ENCODE peak calls at places on chromosomes 12 and 14, in six cellular contexts. M is HCT116, Y is RWPE1, R is lower leg skin, C is type B pancreatic cell, S is HL-60. X is an unnamed sample.
A peak's percentile ranks its signal among the peaks of the same experiment; 100 is the strongest.

GRCh38 chr12:124511259-124511985 is 56.0 kb downstream of the NCOR2 start:
- DNase-seq in R (no peak), M (no peak), Y (no peak), S (no peak), C (no peak), X (no peak)

GRCh38 chr12:101642115-101643067 is 47.6 kb downstream of the MYBPC1 start:
- DNase-seq in Y (no peak), M (no peak), S (no peak), C (peak; percentile 71), R (no peak), X (peak; percentile 20)

GRCh38 chr14:72921396-72921795 is 4.9 kb upstream of the DCAF4 start:
- DNase-seq in S (no peak), M (no peak), R (no peak), Y (no peak), C (no peak), X (no peak)

GRCh38 chr12:124499873-124500231 is 67.6 kb downstream of the NCOR2 start:
- DNase-seq in S (no peak), R (no peak), C (no peak), M (no peak), Y (no peak), X (no peak)

GRCh38 chr12:41769810-41770209 is 374.9 kb downstream of the GXYLT1 start:
- DNase-seq in M (no peak), R (no peak), S (no peak), C (no peak), Y (no peak), X (no peak)

GRCh38 chr12:111393700-111394275 is 11.9 kb upstream of the SH2B3 start:
- DNase-seq in Y (peak; percentile 46), C (no peak), R (peak; percentile 90), S (peak; percentile 80), M (no peak), X (no peak)

GRCh38 chr12:62296001-62296400 is 35.8 kb downstream of the USP15 start:
- DNase-seq in R (no peak), M (no peak), S (no peak), C (no peak), Y (no peak), X (no peak)

GRCh38 chr12:4809013-4809448 is 88.8 kb downstream of the GALNT8 start:
- DNase-seq in M (no peak), R (peak; percentile 89), S (no peak), Y (no peak), C (no peak), X (peak; percentile 78)

GRCh38 chr14:100031506-100032281 is 33.5 kb upstream of the EVL start:
- DNase-seq in M (peak; percentile 71), C (no peak), Y (peak; percentile 97), R (no peak), S (no peak), X (no peak)
- TF ChIP-seq CTCF in M (peak; percentile 24), C (no peak), Y (no peak), R (no peak), S (no peak), X (no peak)

GRCh38 chr14:47332939-47333338 is 342.5 kb downstream of the MDGA2 start:
- DNase-seq in C (no peak), M (no peak), Y (no peak), R (no peak), S (no peak), X (no peak)
- TF ChIP-seq CTCF in C (peak; percentile 68), M (no peak), Y (no peak), R (no peak), S (no peak), X (peak; percentile 69)

GRCh38 chr12:113373440-113373839 is 15.1 kb downstream of the PLBD2 start:
- DNase-seq in C (no peak), M (no peak), R (no peak), S (no peak), Y (no peak), X (no peak)

GRCh38 chr12:113372371-113372770 is 14.0 kb downstream of the PLBD2 start:
- DNase-seq in S (no peak), Y (no peak), M (no peak), C (no peak), R (no peak), X (no peak)

GRCh38 chr12:113370923-113371682 is 12.7 kb downstream of the PLBD2 start:
- DNase-seq in Y (no peak), S (no peak), R (no peak), C (no peak), M (no peak), X (no peak)

GRCh38 chr12:113373966-113374365 is 15.6 kb downstream of the PLBD2 start:
- DNase-seq in C (no peak), Y (no peak), M (no peak), S (no peak), R (no peak), X (no peak)

DNA sequence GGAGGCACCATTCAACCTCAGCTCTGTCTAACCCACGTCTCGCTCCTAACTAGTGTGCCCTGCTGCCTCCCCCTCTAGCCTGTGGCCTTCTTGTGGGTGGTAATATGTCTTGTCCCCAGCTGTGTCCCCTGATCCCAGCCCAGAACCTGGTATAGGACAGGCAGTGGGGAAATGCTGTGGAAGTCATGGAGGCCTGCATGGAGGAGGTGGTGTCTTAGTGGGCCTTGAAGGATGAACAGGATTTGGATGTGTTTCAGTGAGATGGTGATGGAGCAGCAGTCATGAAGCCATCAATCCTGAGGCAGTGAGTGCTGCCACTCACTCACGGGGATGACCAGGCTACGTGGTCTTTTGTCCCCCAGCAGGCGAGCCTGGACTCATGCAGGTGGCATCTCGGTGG is 13.4 kb downstream of the PLBD2 start:
- DNase-seq in R (no peak), S (no peak), Y (no peak), M (no peak), C (no peak), X (no peak)
- TF ChIP-seq CTCF in R (no peak), S (no peak), Y (no peak), M (no peak), C (no peak), X (no peak)

GRCh38 chr14:90558041-90558982 is 161.5 kb downstream of the CALM1 start:
- DNase-seq in S (no peak), M (no peak), C (no peak), Y (no peak), R (no peak), X (no peak)

GRCh38 chr14:90555126-90556049 is 158.6 kb downstream of the CALM1 start:
- DNase-seq in Y (no peak), M (no peak), R (no peak), C (no peak), S (no peak), X (no peak)

GRCh38 chr14:90556050-90556477 is 159.2 kb downstream of the CALM1 start:
- DNase-seq in C (no peak), R (no peak), M (no peak), Y (no peak), S (no peak), X (peak; percentile 60)

GRCh38 chr14:90557516-90557915 is 160.7 kb downstream of the CALM1 start:
- DNase-seq in Y (no peak), R (no peak), C (no peak), M (no peak), S (no peak), X (no peak)

DNA sequence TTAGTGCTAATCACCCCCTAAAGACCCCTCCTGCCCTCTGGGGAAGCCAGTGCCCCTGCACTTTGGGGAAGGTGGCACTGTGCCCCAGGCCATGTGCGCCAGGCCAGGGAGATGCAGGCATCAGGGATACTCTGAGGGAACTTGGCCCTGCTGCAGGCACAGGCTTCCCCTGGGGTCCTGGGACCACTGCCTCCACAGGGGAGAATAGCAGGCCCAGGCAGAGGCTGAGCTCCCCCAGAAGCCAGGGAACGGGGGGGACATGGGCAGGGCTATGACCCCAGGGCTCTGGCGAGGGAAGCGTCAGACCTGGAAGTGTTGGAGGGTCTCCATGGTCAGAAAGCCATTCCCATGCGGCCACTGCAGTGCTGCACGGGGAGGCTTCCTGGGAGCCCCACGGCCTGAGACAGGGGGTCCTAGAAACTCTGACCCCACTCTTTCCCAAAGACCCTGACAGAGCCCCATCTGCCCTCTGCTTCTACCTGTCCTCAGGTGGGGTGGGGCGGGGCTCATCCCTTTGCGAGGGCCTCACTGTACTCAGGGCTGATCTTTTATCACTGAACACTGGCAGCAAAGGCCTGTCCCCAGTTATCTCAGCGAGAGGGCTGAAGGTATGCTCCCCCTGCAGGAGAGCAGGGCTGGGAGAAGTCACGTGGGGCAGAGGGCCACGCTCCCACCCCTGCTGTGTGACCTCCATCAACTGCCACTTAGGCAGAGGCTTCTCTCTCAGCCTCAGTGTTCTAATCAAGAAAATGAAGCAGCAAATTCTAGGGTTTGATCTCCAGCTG is 160.0 kb downstream of the CALM1 start:
- DNase-seq in Y (no peak), S (no peak), R (no peak), M (no peak), C (no peak), X (no peak)
- TF ChIP-seq CTCF in Y (no peak), S (no peak), R (no peak), M (no peak), C (no peak), X (no peak)

DNA sequence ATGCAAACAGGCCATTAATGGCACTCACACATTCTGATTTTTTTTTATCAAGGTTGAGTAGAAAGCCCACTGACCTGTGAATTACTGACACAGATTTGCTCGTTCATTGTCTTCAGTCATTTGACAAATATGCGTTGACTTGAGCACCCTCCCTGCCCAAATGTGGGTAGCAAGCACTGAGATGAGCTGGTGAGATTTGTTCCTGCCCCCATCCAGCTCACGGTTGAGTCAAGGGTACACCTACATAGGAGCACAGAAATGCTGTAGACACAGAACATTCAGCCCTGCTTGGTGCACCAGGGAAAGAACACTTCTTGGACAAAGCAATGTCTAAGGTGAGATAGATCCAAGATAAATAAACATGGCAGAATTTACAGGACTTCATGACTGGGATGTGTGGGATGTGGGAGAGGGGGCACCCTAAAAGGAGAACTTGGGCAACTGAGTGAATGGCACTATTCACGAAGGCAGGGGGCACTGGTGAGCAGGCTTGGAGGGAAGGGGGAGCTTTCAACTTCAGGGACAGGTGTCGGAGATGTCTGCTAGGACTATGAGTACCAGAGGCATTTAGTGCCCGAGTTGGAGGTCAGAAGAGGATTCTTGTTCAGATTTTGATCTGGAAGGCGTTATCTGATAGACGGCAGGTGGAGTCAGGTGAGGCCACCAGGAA is 213.4 kb downstream of the VRK1 start:
- DNase-seq in Y (no peak), R (no peak), S (no peak), C (no peak), M (no peak), X (no peak)
- TF ChIP-seq CTCF in Y (no peak), R (no peak), S (no peak), C (peak; percentile 28), M (peak; percentile 6), X (peak; percentile 19)

X was measured in glutamatergic neuron.